ENCODE peak calls at places on chromosomes 16 and 17, in ten cellular contexts. One of them, this sample, is unnamed.

GRCh38 chr17:65071861-65072260 is 15.3 kb upstream of the GNA13 start:
- DNase-seq in T-helper 17 cell: no peak
- DNase-seq in progenitor cell of endocrine pancreas: no peak
- DNase-seq in transverse colon: no peak
- DNase-seq in amygdala: no peak
- DNase-seq in EH: peak; percentile 50
- DNase-seq in activated CD4-positive, CD25-positive, alpha-beta regulatory T cell: no peak
- DNase-seq in RWPE1: peak; percentile 54
- DNase-seq in stimulated activated CD4-positive, alpha-beta T cell treated with anti-CD3 and anti-CD28 coated beads, TNF-alpha, amount 100 ng/mL, for 24 hours: no peak
- DNase-seq in GM20000: no peak
- DNase-seq in this sample: no peak

GRCh38 chr17:27567563-27567859 is 63.5 kb upstream of the LGALS9 start:
- DNase-seq in T-helper 17 cell: no peak
- DNase-seq in progenitor cell of endocrine pancreas: no peak
- DNase-seq in transverse colon: no peak
- DNase-seq in amygdala: no peak
- DNase-seq in EH: no peak
- DNase-seq in activated CD4-positive, CD25-positive, alpha-beta regulatory T cell: no peak
- DNase-seq in RWPE1: no peak
- DNase-seq in stimulated activated CD4-positive, alpha-beta T cell treated with anti-CD3 and anti-CD28 coated beads, TNF-alpha, amount 100 ng/mL, for 24 hours: no peak
- DNase-seq in GM20000: no peak
- DNase-seq in this sample: no peak

GRCh38 chr17:1005361-1005946 is 8.5 kb downstream of the TIMM22 start:
- DNase-seq in T-helper 17 cell: no peak
- DNase-seq in progenitor cell of endocrine pancreas: no peak
- DNase-seq in transverse colon: peak; percentile 58
- DNase-seq in amygdala: peak; percentile 85
- DNase-seq in EH: peak; percentile 58
- DNase-seq in activated CD4-positive, CD25-positive, alpha-beta regulatory T cell: no peak
- DNase-seq in RWPE1: no peak
- DNase-seq in stimulated activated CD4-positive, alpha-beta T cell treated with anti-CD3 and anti-CD28 coated beads, TNF-alpha, amount 100 ng/mL, for 24 hours: no peak
- DNase-seq in GM20000: no peak
- DNase-seq in this sample: peak; percentile 72

GRCh38 chr16:84003001-84003400 is 35.0 kb downstream of the NECAB2 start:
- DNase-seq in T-helper 17 cell: no peak
- DNase-seq in progenitor cell of endocrine pancreas: no peak
- DNase-seq in transverse colon: no peak
- DNase-seq in amygdala: no peak
- DNase-seq in EH: no peak
- DNase-seq in activated CD4-positive, CD25-positive, alpha-beta regulatory T cell: no peak
- DNase-seq in RWPE1: no peak
- DNase-seq in stimulated activated CD4-positive, alpha-beta T cell treated with anti-CD3 and anti-CD28 coated beads, TNF-alpha, amount 100 ng/mL, for 24 hours: no peak
- DNase-seq in GM20000: no peak
- DNase-seq in this sample: no peak

GRCh38 chr17:30379303-30380105 is 777 bp downstream of the CPD start:
- DNase-seq in T-helper 17 cell: no peak
- DNase-seq in progenitor cell of endocrine pancreas: no peak
- DNase-seq in transverse colon: peak; percentile 33
- DNase-seq in amygdala: no peak
- DNase-seq in EH: peak; percentile 15
- DNase-seq in activated CD4-positive, CD25-positive, alpha-beta regulatory T cell: no peak
- DNase-seq in RWPE1: no peak
- DNase-seq in stimulated activated CD4-positive, alpha-beta T cell treated with anti-CD3 and anti-CD28 coated beads, TNF-alpha, amount 100 ng/mL, for 24 hours: no peak
- DNase-seq in GM20000: peak; percentile 37
- DNase-seq in this sample: no peak

GRCh38 chr16:74896389-74897370 is 88.2 kb downstream of the WDR59 start:
- DNase-seq in T-helper 17 cell: no peak
- DNase-seq in progenitor cell of endocrine pancreas: no peak
- DNase-seq in transverse colon: no peak
- DNase-seq in amygdala: no peak
- DNase-seq in EH: peak; percentile 74
- DNase-seq in activated CD4-positive, CD25-positive, alpha-beta regulatory T cell: no peak
- DNase-seq in RWPE1: peak; percentile 76
- DNase-seq in stimulated activated CD4-positive, alpha-beta T cell treated with anti-CD3 and anti-CD28 coated beads, TNF-alpha, amount 100 ng/mL, for 24 hours: no peak
- DNase-seq in GM20000: no peak
- DNase-seq in this sample: peak; percentile 7

GRCh38 chr17:41885733-41886132 is 20.5 kb upstream of the KLHL11 start:
- DNase-seq in T-helper 17 cell: no peak
- DNase-seq in progenitor cell of endocrine pancreas: no peak
- DNase-seq in transverse colon: no peak
- DNase-seq in amygdala: no peak
- DNase-seq in EH: no peak
- DNase-seq in activated CD4-positive, CD25-positive, alpha-beta regulatory T cell: no peak
- DNase-seq in RWPE1: no peak
- DNase-seq in stimulated activated CD4-positive, alpha-beta T cell treated with anti-CD3 and anti-CD28 coated beads, TNF-alpha, amount 100 ng/mL, for 24 hours: no peak
- DNase-seq in GM20000: no peak
- DNase-seq in this sample: no peak

GRCh38 chr17:36550491-36551417 is 6.0 kb downstream of the GGNBP2 start:
- DNase-seq in T-helper 17 cell: no peak
- DNase-seq in progenitor cell of endocrine pancreas: no peak
- DNase-seq in transverse colon: no peak
- DNase-seq in amygdala: no peak
- DNase-seq in EH: no peak
- DNase-seq in activated CD4-positive, CD25-positive, alpha-beta regulatory T cell: no peak
- DNase-seq in RWPE1: no peak
- DNase-seq in stimulated activated CD4-positive, alpha-beta T cell treated with anti-CD3 and anti-CD28 coated beads, TNF-alpha, amount 100 ng/mL, for 24 hours: no peak
- DNase-seq in GM20000: peak; percentile 50
- DNase-seq in this sample: no peak

GRCh38 chr16:30065943-30066881 is 652 bp downstream of the ALDOA start:
- DNase-seq in T-helper 17 cell: no peak
- DNase-seq in progenitor cell of endocrine pancreas: no peak
- DNase-seq in transverse colon: peak; percentile 21
- DNase-seq in amygdala: no peak
- DNase-seq in EH: peak; percentile 71
- DNase-seq in activated CD4-positive, CD25-positive, alpha-beta regulatory T cell: no peak
- DNase-seq in RWPE1: peak; percentile 58
- DNase-seq in stimulated activated CD4-positive, alpha-beta T cell treated with anti-CD3 and anti-CD28 coated beads, TNF-alpha, amount 100 ng/mL, for 24 hours: no peak
- DNase-seq in GM20000: no peak
- DNase-seq in this sample: peak; percentile 64

GRCh38 chr16:69834817-69835477 is 72.8 kb downstream of the WWP2 start:
- DNase-seq in T-helper 17 cell: no peak
- DNase-seq in progenitor cell of endocrine pancreas: no peak
- DNase-seq in transverse colon: no peak
- DNase-seq in amygdala: no peak
- DNase-seq in EH: no peak
- DNase-seq in activated CD4-positive, CD25-positive, alpha-beta regulatory T cell: no peak
- DNase-seq in RWPE1: no peak
- DNase-seq in stimulated activated CD4-positive, alpha-beta T cell treated with anti-CD3 and anti-CD28 coated beads, TNF-alpha, amount 100 ng/mL, for 24 hours: no peak
- DNase-seq in GM20000: peak; percentile 65
- DNase-seq in this sample: no peak

GRCh38 chr16:85573696-85574641 is 39.2 kb upstream of the GSE1 start:
- DNase-seq in T-helper 17 cell: no peak
- DNase-seq in progenitor cell of endocrine pancreas: no peak
- DNase-seq in transverse colon: no peak
- DNase-seq in amygdala: peak; percentile 64
- DNase-seq in EH: peak; percentile 84
- DNase-seq in activated CD4-positive, CD25-positive, alpha-beta regulatory T cell: no peak
- DNase-seq in RWPE1: no peak
- DNase-seq in stimulated activated CD4-positive, alpha-beta T cell treated with anti-CD3 and anti-CD28 coated beads, TNF-alpha, amount 100 ng/mL, for 24 hours: no peak
- DNase-seq in GM20000: no peak
- DNase-seq in this sample: peak; percentile 27

GRCh38 chr17:13475574-13476223 is 126.0 kb downstream of the HS3ST3A1 start:
- DNase-seq in T-helper 17 cell: no peak
- DNase-seq in progenitor cell of endocrine pancreas: no peak
- DNase-seq in transverse colon: no peak
- DNase-seq in amygdala: no peak
- DNase-seq in EH: no peak
- DNase-seq in activated CD4-positive, CD25-positive, alpha-beta regulatory T cell: no peak
- DNase-seq in RWPE1: no peak
- DNase-seq in stimulated activated CD4-positive, alpha-beta T cell treated with anti-CD3 and anti-CD28 coated beads, TNF-alpha, amount 100 ng/mL, for 24 hours: no peak
- DNase-seq in GM20000: no peak
- DNase-seq in this sample: no peak

GRCh38 chr17:47802341-47803022 is 19.1 kb downstream of the OSBPL7 start:
- DNase-seq in T-helper 17 cell: peak; percentile 43
- DNase-seq in progenitor cell of endocrine pancreas: no peak
- DNase-seq in transverse colon: peak; percentile 62
- DNase-seq in amygdala: peak; percentile 7
- DNase-seq in EH: peak; percentile 55
- DNase-seq in activated CD4-positive, CD25-positive, alpha-beta regulatory T cell: no peak
- DNase-seq in RWPE1: peak; percentile 74
- DNase-seq in stimulated activated CD4-positive, alpha-beta T cell treated with anti-CD3 and anti-CD28 coated beads, TNF-alpha, amount 100 ng/mL, for 24 hours: peak; percentile 61
- DNase-seq in GM20000: peak; percentile 84
- DNase-seq in this sample: no peak

GRCh38 chr16:58127033-58127556 is 2.1 kb downstream of the CFAP20 start:
- DNase-seq in T-helper 17 cell: peak; percentile 26
- DNase-seq in progenitor cell of endocrine pancreas: no peak
- DNase-seq in transverse colon: no peak
- DNase-seq in amygdala: no peak
- DNase-seq in EH: peak; percentile 53
- DNase-seq in activated CD4-positive, CD25-positive, alpha-beta regulatory T cell: no peak
- DNase-seq in RWPE1: no peak
- DNase-seq in stimulated activated CD4-positive, alpha-beta T cell treated with anti-CD3 and anti-CD28 coated beads, TNF-alpha, amount 100 ng/mL, for 24 hours: no peak
- DNase-seq in GM20000: no peak
- DNase-seq in this sample: no peak

GRCh38 chr16:89658221-89658879 is 714 bp downstream of the SPATA33 start:
- DNase-seq in T-helper 17 cell: no peak
- DNase-seq in progenitor cell of endocrine pancreas: no peak
- DNase-seq in transverse colon: no peak
- DNase-seq in amygdala: no peak
- DNase-seq in EH: peak; percentile 31
- DNase-seq in activated CD4-positive, CD25-positive, alpha-beta regulatory T cell: no peak
- DNase-seq in RWPE1: peak; percentile 30
- DNase-seq in stimulated activated CD4-positive, alpha-beta T cell treated with anti-CD3 and anti-CD28 coated beads, TNF-alpha, amount 100 ng/mL, for 24 hours: peak; percentile 18
- DNase-seq in GM20000: peak; percentile 56
- DNase-seq in this sample: no peak

GRCh38 chr17:13702266-13702665 is 100.5 kb upstream of the HS3ST3A1 start:
- DNase-seq in T-helper 17 cell: no peak
- DNase-seq in progenitor cell of endocrine pancreas: no peak
- DNase-seq in transverse colon: no peak
- DNase-seq in amygdala: no peak
- DNase-seq in EH: peak; percentile 64
- DNase-seq in activated CD4-positive, CD25-positive, alpha-beta regulatory T cell: no peak
- DNase-seq in RWPE1: no peak
- DNase-seq in stimulated activated CD4-positive, alpha-beta T cell treated with anti-CD3 and anti-CD28 coated beads, TNF-alpha, amount 100 ng/mL, for 24 hours: no peak
- DNase-seq in GM20000: no peak
- DNase-seq in this sample: no peak

GRCh38 chr17:73634629-73635028 is 9.6 kb downstream of the SDK2 start:
- DNase-seq in T-helper 17 cell: no peak
- DNase-seq in progenitor cell of endocrine pancreas: no peak
- DNase-seq in transverse colon: no peak
- DNase-seq in amygdala: no peak
- DNase-seq in EH: no peak
- DNase-seq in activated CD4-positive, CD25-positive, alpha-beta regulatory T cell: no peak
- DNase-seq in RWPE1: no peak
- DNase-seq in stimulated activated CD4-positive, alpha-beta T cell treated with anti-CD3 and anti-CD28 coated beads, TNF-alpha, amount 100 ng/mL, for 24 hours: no peak
- DNase-seq in GM20000: no peak
- DNase-seq in this sample: no peak

GRCh38 chr16:27829975-27830374 is 233.5 kb downstream of the GSG1L start:
- DNase-seq in T-helper 17 cell: no peak
- DNase-seq in progenitor cell of endocrine pancreas: no peak
- DNase-seq in transverse colon: no peak
- DNase-seq in amygdala: no peak
- DNase-seq in EH: no peak
- DNase-seq in activated CD4-positive, CD25-positive, alpha-beta regulatory T cell: no peak
- DNase-seq in RWPE1: no peak
- DNase-seq in stimulated activated CD4-positive, alpha-beta T cell treated with anti-CD3 and anti-CD28 coated beads, TNF-alpha, amount 100 ng/mL, for 24 hours: no peak
- DNase-seq in GM20000: no peak
- DNase-seq in this sample: no peak

GRCh38 chr17:14559720-14560119 is 258.8 kb downstream of the HS3ST3B1 start:
- DNase-seq in T-helper 17 cell: no peak
- DNase-seq in progenitor cell of endocrine pancreas: no peak
- DNase-seq in transverse colon: no peak
- DNase-seq in amygdala: no peak
- DNase-seq in EH: no peak
- DNase-seq in activated CD4-positive, CD25-positive, alpha-beta regulatory T cell: no peak
- DNase-seq in RWPE1: no peak
- DNase-seq in stimulated activated CD4-positive, alpha-beta T cell treated with anti-CD3 and anti-CD28 coated beads, TNF-alpha, amount 100 ng/mL, for 24 hours: no peak
- DNase-seq in GM20000: no peak
- DNase-seq in this sample: no peak

GRCh38 chr17:2697611-2698162 is 13.9 kb downstream of the CLUH start:
- DNase-seq in T-helper 17 cell: peak; percentile 3
- DNase-seq in progenitor cell of endocrine pancreas: no peak
- DNase-seq in transverse colon: peak; percentile 7
- DNase-seq in amygdala: no peak
- DNase-seq in EH: no peak
- DNase-seq in activated CD4-positive, CD25-positive, alpha-beta regulatory T cell: no peak
- DNase-seq in RWPE1: no peak
- DNase-seq in stimulated activated CD4-positive, alpha-beta T cell treated with anti-CD3 and anti-CD28 coated beads, TNF-alpha, amount 100 ng/mL, for 24 hours: no peak
- DNase-seq in GM20000: peak; percentile 31
- DNase-seq in this sample: no peak